ENCODE peak calls at places on chromosomes 3 and 15, in six cellular contexts. Q is NCI-H1417, O is OCI-M1, N is globus pallidus, W is neural crest cell, A is AG08396. G is an unnamed sample.

GRCh38 chr15:90001062-90001682 is at the start of gene ZNF710:
- DNase-seq in N (peak), Q (peak), O (peak), A (peak), W (peak), G (peak)

GRCh38 chr3:177917234-177917861 is 618.9 kb upstream of the KCNMB2 start:
- DNase-seq in A (no peak), Q (no peak), W (no peak), N (no peak), O (no peak), G (no peak)

GRCh38 chr15:88699861-88700260 is 61.0 kb downstream of the ISG20 start:
- DNase-seq in N (no peak), Q (no peak), O (no peak), A (no peak), W (no peak), G (no peak)

GRCh38 chr15:41205315-41205714 is 25.2 kb downstream of the EXD1 start:
- DNase-seq in O (no peak), Q (no peak), N (no peak), W (no peak), A (no peak), G (no peak)

GRCh38 chr3:107752202-107752990 is 229.6 kb downstream of the BBX start:
- DNase-seq in O (peak), Q (peak), A (no peak), W (no peak), N (peak), G (no peak)

GRCh38 chr15:98485451-98485850 is 162.9 kb upstream of the IGF1R start:
- DNase-seq in W (no peak), N (no peak), O (no peak), A (no peak), Q (no peak), G (no peak)

GRCh38 chr3:64074091-64074490 is 50.8 kb upstream of the PSMD6 start:
- DNase-seq in W (no peak), A (no peak), N (no peak), O (no peak), Q (no peak), G (no peak)

GRCh38 chr3:56879453-56880224 is 77.9 kb upstream of the ARHGEF3 start:
- DNase-seq in N (no peak), W (no peak), A (peak), O (no peak), Q (no peak), G (no peak)

GRCh38 chr3:58260261-58260731 is 22.7 kb downstream of the ABHD6 start:
- DNase-seq in A (peak), W (no peak), O (no peak), Q (no peak), N (peak), G (peak)

GRCh38 chr3:190038050-190038631 is 82.6 kb downstream of the P3H2 start:
- DNase-seq in N (no peak), Q (no peak), O (peak), W (no peak), A (peak), G (no peak)

GRCh38 chr3:196140224-196140623 is 58.3 kb upstream of the TFRC start:
- DNase-seq in A (no peak), N (no peak), Q (no peak), W (no peak), O (no peak), G (no peak)

GRCh38 chr3:40704224-40704623 is 179.5 kb downstream of the ZNF621 start:
- DNase-seq in O (no peak), A (no peak), N (no peak), Q (no peak), W (no peak), G (no peak)

GRCh38 chr3:16554126-16554525 is 40.6 kb upstream of the RFTN1 start:
- DNase-seq in O (no peak), A (no peak), W (no peak), Q (no peak), N (no peak), G (no peak)

GRCh38 chr3:159829056-159829995 is 159.3 kb upstream of the IL12A start:
- DNase-seq in O (no peak), A (peak), W (no peak), N (peak), Q (peak), G (no peak)

GRCh38 chr15:100309109-100309983 is 32.4 kb downstream of the ADAMTS17 start:
- DNase-seq in N (no peak), O (no peak), A (no peak), W (no peak), Q (no peak), G (no peak)

GRCh38 chr3:180066598-180066997 is 29.9 kb upstream of the PEX5L start:
- DNase-seq in N (no peak), W (no peak), A (no peak), O (no peak), Q (no peak), G (no peak)